ENCODE peak calls at places on chromosomes 4 and X, in five cellular contexts. M, Z, S, N and J are unnamed samples. For H3K4me1, the result is how much of the 10 kb centered on the place peaks cover.

GRCh38 chrX:44596277-44596676 is 53.6 kb upstream of the FUNDC1 start:
- DNase-seq in M (no peak), Z (no peak), S (no peak), N (no peak), J (no peak)

GRCh38 chr4:83238849-83239248 is 45.7 kb downstream of the COQ2 start:
- DNase-seq in M (no peak), Z (no peak), S (no peak), N (no peak), J (no peak)

GRCh38 chrX:12955882-12956703 is 18.8 kb upstream of the TMSB4X start:
- DNase-seq in M (peak), Z (no peak), S (no peak), N (peak), J (no peak)

GRCh38 chr4:126869967-126870366 is 762.8 kb upstream of the INTU start:
- DNase-seq in M (no peak), Z (no peak), S (no peak), N (no peak), J (no peak)

GRCh38 chrX:18574591-18574990 is 97.3 kb downstream of the RS1 start:
- DNase-seq in M (no peak), Z (no peak), S (peak), N (peak), J (no peak)

GRCh38 chrX:66731398-66731797 is 92.5 kb upstream of the EDA2R start:
- DNase-seq in M (no peak), Z (no peak), S (no peak), N (peak), J (no peak)

GRCh38 chrX:4560192-4560591 is 846.7 kb upstream of the PRKX start:
- DNase-seq in M (no peak), Z (no peak), S (no peak), N (no peak), J (no peak)

GRCh38 chr4:80182237-80182866 is 15.0 kb upstream of the PRDM8 start:
- DNase-seq in M (no peak), Z (no peak), S (no peak), N (no peak), J (no peak)

GRCh38 chrX:153778151-153778551 is 2.7 kb upstream of the SRPK3 start:
- DNase-seq in M (no peak), Z (no peak), S (no peak), N (no peak), J (no peak)

GRCh38 chr4:187172340-187172761 is 448.7 kb upstream of the FAT1 start:
- DNase-seq in M (peak), Z (no peak), S (no peak), N (no peak), J (peak)

GRCh38 chrX:110044531-110045249 is 41.8 kb downstream of the TMEM164 start:
- DNase-seq in M (no peak), Z (no peak), S (no peak), N (no peak), J (no peak)

GRCh38 chr4:7435411-7436095 is 823 bp upstream of the PSAPL1 start:
- DNase-seq in M (no peak), Z (no peak), S (no peak), N (no peak), J (no peak)

GRCh38 chrX:118392726-118393125 is 46.8 kb downstream of the WDR44 start:
- DNase-seq in M (no peak), Z (no peak), S (no peak), N (no peak), J (no peak)

GRCh38 chr4:72857787-72858186 is 211.7 kb downstream of the COX18 start:
- DNase-seq in M (no peak), Z (no peak), S (no peak), N (no peak), J (no peak)

GRCh38 chrX:103329991-103330390 is at the start of gene TCEAL7:
- DNase-seq in M (no peak), Z (peak), S (peak), N (no peak), J (no peak)

GRCh38 chr4:6963139-6963611 is 53.5 kb downstream of the TBC1D14 start:
- DNase-seq in M (no peak), Z (no peak), S (no peak), N (peak), J (no peak)

GRCh38 chr4:37383579-37384229 is 139.2 kb downstream of the NWD2 start:
- DNase-seq in M (peak), Z (no peak), S (no peak), N (peak), J (peak)

GRCh38 chrX:68725966-68726365 is 78.5 kb downstream of the STARD8 start:
- DNase-seq in M (no peak), Z (no peak), S (peak), N (no peak), J (no peak)

GRCh38 chrX:116317409-116317808 is 119.0 kb upstream of the SLC6A14 start:
- DNase-seq in M (no peak), Z (peak), S (peak), N (no peak), J (no peak)

GRCh38 chr4:40378619-40379018 is 43.5 kb downstream of the CHRNA9 start:
- DNase-seq in M (no peak), Z (no peak), S (no peak), N (no peak), J (no peak)

GRCh38 chrX:17475820-17476219 is 100.8 kb downstream of the NHS start:
- DNase-seq in M (no peak), Z (no peak), S (no peak), N (no peak), J (no peak)

GRCh38 chrX:13716905-13717304 is 17.5 kb downstream of the TRAPPC2 start:
- DNase-seq in M (peak), Z (no peak), S (no peak), N (no peak), J (no peak)

GRCh38 chr4:53818112-53818511 is 226.8 kb upstream of the LNX1 start:
- DNase-seq in M (no peak), Z (no peak), S (no peak), N (no peak), J (no peak)

GRCh38 chrX:110241816-110242215 is 76.1 kb downstream of the AMMECR1 start:
- DNase-seq in M (peak), Z (no peak), S (no peak), N (no peak), J (peak)

GRCh38 chr4:106529348-106530033 is 160.9 kb upstream of the GIMD1 start:
- DNase-seq in M (no peak), Z (no peak), S (no peak), N (peak), J (no peak)

GRCh38 chr4:173450281-173450680 is 51.4 kb upstream of the SCRG1 start:
- DNase-seq in M (no peak), Z (no peak), S (no peak), N (no peak), J (no peak)

GRCh38 chr4:83054928-83055327 is 19.9 kb downstream of the COPS4 start:
- DNase-seq in M (no peak), Z (no peak), S (no peak), N (peak), J (no peak)

GRCh38 chrX:106247162-106247561 is 79.1 kb downstream of the PWWP3B start:
- DNase-seq in M (no peak), Z (no peak), S (no peak), N (no peak), J (no peak)

GRCh38 chr4:76590847-76591281 is 155.8 kb downstream of the SHROOM3 start:
- DNase-seq in M (no peak), Z (no peak), S (no peak), N (no peak), J (no peak)

DNA sequence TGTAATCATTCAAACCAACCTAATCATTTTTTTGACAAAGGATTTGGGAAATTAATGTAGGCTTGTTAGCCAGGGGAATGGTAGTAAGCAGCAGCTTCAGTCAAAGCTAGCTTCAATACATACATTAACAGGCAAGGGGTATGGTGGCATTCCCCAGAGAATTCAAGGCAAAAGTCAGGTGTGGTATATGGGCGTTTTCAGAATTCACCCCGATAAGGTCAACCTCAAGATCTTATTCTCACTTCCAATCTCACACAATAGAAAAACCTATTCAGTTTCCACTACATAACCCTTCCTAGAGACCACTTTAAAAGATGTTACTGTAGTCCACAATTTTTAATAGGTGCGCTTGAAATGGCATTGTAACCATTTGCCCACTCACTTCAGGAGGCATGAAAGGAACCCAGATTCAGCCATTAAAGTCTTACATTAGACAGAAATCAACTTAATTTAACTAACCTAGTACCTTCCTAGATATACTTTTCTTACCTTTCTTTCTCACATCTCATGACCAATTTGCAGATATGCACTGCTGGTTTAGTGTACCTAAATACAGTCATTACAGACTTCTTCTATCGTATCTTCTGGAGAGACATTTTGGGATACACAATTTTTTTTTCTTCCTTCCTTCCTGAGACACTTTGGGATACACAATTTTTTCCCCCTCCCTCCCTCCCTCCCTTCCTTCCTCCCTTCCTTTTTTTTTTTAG is 34.9 kb downstream of the MAML3 start:
- DNase-seq in M (no peak), Z (no peak), S (no peak), N (no peak), J (no peak)
- H3K4me1 ChIP-seq in M (under half), Z (under half), S (under half), N (under half), J (under half)

GRCh38 chr4:112274959-112275358 is 10.7 kb downstream of the TIFA start:
- DNase-seq in M (no peak), Z (no peak), S (no peak), N (no peak), J (no peak)
- TF ChIP-seq POLR2AphosphoS5 in M (no peak), Z (no peak), S (no peak), N (no peak), J (no peak)

GRCh38 chr4:84958434-84958833 is 8.1 kb downstream of the WDFY3 start:
- DNase-seq in M (no peak), Z (no peak), S (no peak), N (no peak), J (no peak)

GRCh38 chr4:84955168-84955567 is 11.3 kb downstream of the WDFY3 start:
- DNase-seq in M (no peak), Z (no peak), S (no peak), N (no peak), J (no peak)

GRCh38 chr4:84956014-84956413 is 10.5 kb downstream of the WDFY3 start:
- DNase-seq in M (no peak), Z (no peak), S (no peak), N (no peak), J (no peak)

GRCh38 chr4:84962102-84962501 is 4.4 kb downstream of the WDFY3 start:
- DNase-seq in M (no peak), Z (no peak), S (no peak), N (no peak), J (no peak)

GRCh38 chr4:84957509-84958420 is 8.7 kb downstream of the WDFY3 start:
- DNase-seq in M (no peak), Z (no peak), S (no peak), N (no peak), J (no peak)
- H3K4me1 ChIP-seq in M (under half), Z (under half), S (under half), N (under half), J (under half)

GRCh38 chr4:153432971-153433752 is 33.0 kb upstream of the TMEM131L start:
- DNase-seq in M (peak), Z (peak), S (peak), N (peak), J (peak)
- TF ChIP-seq POLR2AphosphoS5 in M (no peak), Z (peak), S (no peak), N (no peak), J (peak)